ENCODE peak calls at places on chromosomes 13 and 19, in four cellular contexts. G is CD4-positive, alpha-beta T cell; V is heart left ventricle; S is heart right ventricle. L is an unnamed sample.

GRCh38 chr13:74767031-74767430 is 632.8 kb upstream of the KLF12 start:
- DNase-seq in S (no peak), G (no peak), V (peak), L (no peak)

GRCh38 chr19:44767295-44768180 is 10.2 kb upstream of the CBLC start:
- DNase-seq in S (no peak), G (no peak), V (peak), L (no peak)

GRCh38 chr13:49635599-49636433 is 7.5 kb downstream of the ARL11 start:
- DNase-seq in V (no peak), G (no peak), S (peak), L (no peak)

GRCh38 chr19:18490719-18491118 is 31.2 kb downstream of the ELL start:
- DNase-seq in S (no peak), V (no peak), G (no peak), L (no peak)

GRCh38 chr13:33287142-33287882 is 1.8 kb upstream of the STARD13 start:
- DNase-seq in V (no peak), G (no peak), S (no peak), L (no peak)

GRCh38 chr19:1698636-1699035 is 46.2 kb upstream of the TCF3 start:
- DNase-seq in S (no peak), V (no peak), G (no peak), L (no peak)

GRCh38 chr19:58407658-58408151 is 744 bp upstream of the ZNF584 start:
- DNase-seq in S (no peak), V (no peak), G (no peak), L (no peak)

GRCh38 chr13:27259831-27260230 is 8.5 kb downstream of the RPL21 start:
- DNase-seq in S (no peak), V (no peak), G (no peak), L (no peak)

GRCh38 chr13:52161193-52161646 is 1.8 kb upstream of the NEK3 start:
- DNase-seq in V (no peak), G (no peak), S (no peak), L (no peak)

GRCh38 chr13:97384366-97384765 is 49.6 kb upstream of the RAP2A start:
- DNase-seq in G (no peak), V (no peak), S (no peak), L (no peak)

GRCh38 chr19:6580313-6580712 is 10.6 kb downstream of the CD70 start:
- DNase-seq in G (no peak), V (no peak), S (no peak), L (no peak)

GRCh38 chr19:46384396-46384795 is 29.0 kb downstream of the CCDC8 start:
- DNase-seq in S (peak), G (no peak), V (peak), L (no peak)

GRCh38 chr19:51131780-51132680 is 7.3 kb downstream of the SIGLEC9 start:
- DNase-seq in V (peak), G (no peak), S (peak), L (no peak)

GRCh38 chr13:28609936-28610335 is 49.0 kb upstream of the POMP start:
- DNase-seq in G (no peak), S (no peak), V (no peak), L (no peak)

GRCh38 chr13:21541980-21542379 is 62.0 kb downstream of the MICU2 start:
- DNase-seq in S (no peak), G (no peak), V (no peak), L (no peak)

GRCh38 chr13:21934309-21934708 is 263.4 kb downstream of the FGF9 start:
- DNase-seq in G (no peak), V (no peak), S (no peak), L (no peak)

GRCh38 chr13:21016487-21016886 is 44.9 kb downstream of the LATS2 start:
- DNase-seq in V (no peak), G (no peak), S (no peak), L (no peak)

DNA sequence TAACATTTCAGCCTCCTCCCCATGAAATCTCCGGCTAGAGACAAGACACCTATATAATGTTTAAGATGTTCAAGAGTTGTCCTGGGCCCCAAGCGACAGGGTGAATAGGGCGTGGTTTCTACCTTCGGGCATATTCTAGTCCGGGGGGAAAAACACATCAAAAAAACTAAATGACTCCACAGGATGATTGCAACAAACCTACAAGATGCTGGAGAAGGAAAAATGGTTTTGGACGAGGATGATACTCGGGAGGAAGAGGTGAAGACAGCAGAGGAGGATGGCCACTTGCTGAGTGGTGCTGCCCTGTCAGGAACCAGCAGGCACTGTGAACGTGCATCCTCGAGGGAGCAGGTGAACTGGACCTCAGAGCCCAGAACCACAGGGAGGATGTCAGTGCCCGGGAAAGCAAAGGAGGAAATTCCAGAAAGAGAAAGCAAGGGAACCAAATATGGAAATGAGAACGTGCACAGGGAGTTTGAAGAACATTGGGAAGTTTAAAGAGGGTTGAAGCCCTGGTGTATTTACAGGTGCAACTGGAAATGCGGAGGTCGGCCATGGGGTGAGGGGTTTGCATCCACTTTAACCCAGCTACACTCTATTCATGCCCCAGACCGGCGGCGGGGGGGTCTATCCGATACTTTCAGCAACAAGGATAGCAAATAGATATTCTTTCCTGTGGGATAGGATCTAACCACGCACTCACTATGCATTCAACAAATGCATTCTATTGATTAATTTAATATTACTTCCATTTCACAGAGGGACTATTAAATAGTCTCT is 50.6 kb downstream of the COL4A1 start:
- DNase-seq in V (no peak), S (no peak), G (no peak), L (no peak)
- H3K27ac ChIP-seq in V (no peak), S (peak), G (no peak), L (no peak)

GRCh38 chr19:49489601-49490167 is 2.3 kb downstream of the RPL13A start:
- DNase-seq in G (no peak), S (no peak), V (no peak), L (no peak)

GRCh38 chr19:49490287-49491029 is 3.0 kb downstream of the RPL13A start:
- DNase-seq in V (no peak), G (no peak), S (no peak), L (no peak)

GRCh38 chr19:49491804-49492572 is 4.2 kb upstream of the RPS11 start:
- DNase-seq in S (no peak), V (no peak), G (no peak), L (no peak)

GRCh38 chr19:49492573-49493411 is 3.4 kb upstream of the RPS11 start:
- DNase-seq in S (no peak), G (no peak), V (no peak), L (no peak)

DNA sequence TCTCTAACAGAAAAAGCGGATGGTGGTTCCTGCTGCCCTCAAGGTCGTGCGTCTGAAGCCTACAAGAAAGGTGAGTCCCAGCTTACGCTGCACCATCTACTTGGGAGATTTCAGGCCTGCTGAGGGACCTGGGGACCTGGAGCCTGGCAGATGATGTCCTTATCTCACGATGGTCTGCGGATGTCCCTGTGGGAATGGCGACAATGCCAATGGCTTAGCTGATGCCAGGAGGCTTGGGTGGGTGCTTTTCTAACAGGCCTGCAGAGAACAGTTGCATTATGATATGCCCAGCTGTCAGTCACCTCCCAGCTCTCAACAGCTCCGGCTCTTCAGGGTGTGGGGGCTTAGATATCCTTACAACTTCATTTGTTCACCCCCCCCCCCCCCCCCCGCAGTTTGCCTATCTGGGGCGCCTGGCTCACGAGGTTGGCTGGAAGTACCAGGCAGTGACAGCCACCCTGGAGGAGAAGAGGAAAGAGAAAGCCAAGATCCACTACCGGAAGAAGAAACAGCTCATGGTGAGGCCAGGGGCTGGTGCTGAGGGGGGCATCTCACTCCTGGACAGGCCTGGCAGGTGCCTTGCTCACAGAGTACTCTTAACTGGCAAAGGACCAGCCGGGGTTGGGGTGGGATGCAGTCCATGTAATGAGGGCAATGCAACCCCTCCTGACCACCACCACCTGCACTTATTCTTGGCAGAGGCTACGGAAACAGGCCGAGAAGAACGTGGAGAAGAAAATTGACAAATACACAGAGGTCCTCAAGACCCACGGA is 3.8 kb downstream of the RPL13A start:
- DNase-seq in G (no peak), S (no peak), V (no peak), L (no peak)
- H3K27ac ChIP-seq in G (no peak), S (no peak), V (no peak), L (no peak)

DNA sequence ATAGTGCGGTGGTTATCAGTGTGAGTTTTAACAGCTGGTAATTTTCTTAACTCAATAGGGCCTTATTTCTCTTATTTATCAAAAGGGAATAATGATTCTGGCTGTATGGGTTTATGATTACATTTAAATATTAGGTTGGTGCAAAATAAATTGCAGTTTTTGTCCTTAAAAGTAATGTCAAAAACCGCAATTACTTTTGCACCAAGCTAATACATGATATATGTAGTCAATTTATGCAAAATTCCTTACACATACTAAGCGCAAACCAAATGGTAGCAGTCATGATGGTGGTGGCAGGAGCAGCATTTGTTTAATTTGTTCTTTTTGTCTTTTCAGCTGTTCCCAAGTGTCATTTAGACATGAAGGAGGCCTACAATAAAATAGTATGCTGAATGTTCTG is 1777.1 kb downstream of the OLFM4 start:
- DNase-seq in G (no peak), S (no peak), V (no peak), L (no peak)
- H3K27ac ChIP-seq in G (no peak), S (no peak), V (no peak), L (no peak)

GRCh38 chr19:15836595-15837398 is 21.3 kb upstream of the OR10H1 start:
- DNase-seq in V (peak), G (peak), S (peak), L (peak)
- H3K27ac ChIP-seq in V (peak), G (peak), S (peak), L (peak)

GRCh38 chr13:24215007-24215633 is 54.6 kb downstream of the SPATA13 start:
- DNase-seq in S (no peak), V (no peak), G (no peak), L (no peak)

GRCh38 chr13:24212254-24212653 is 51.7 kb downstream of the SPATA13 start:
- DNase-seq in G (no peak), V (no peak), S (no peak), L (no peak)

GRCh38 chr13:24212674-24213073 is 52.2 kb downstream of the SPATA13 start:
- DNase-seq in G (no peak), V (no peak), S (no peak), L (no peak)

GRCh38 chr13:24214528-24214927 is 54.0 kb downstream of the SPATA13 start:
- DNase-seq in V (no peak), G (no peak), S (no peak), L (no peak)

DNA sequence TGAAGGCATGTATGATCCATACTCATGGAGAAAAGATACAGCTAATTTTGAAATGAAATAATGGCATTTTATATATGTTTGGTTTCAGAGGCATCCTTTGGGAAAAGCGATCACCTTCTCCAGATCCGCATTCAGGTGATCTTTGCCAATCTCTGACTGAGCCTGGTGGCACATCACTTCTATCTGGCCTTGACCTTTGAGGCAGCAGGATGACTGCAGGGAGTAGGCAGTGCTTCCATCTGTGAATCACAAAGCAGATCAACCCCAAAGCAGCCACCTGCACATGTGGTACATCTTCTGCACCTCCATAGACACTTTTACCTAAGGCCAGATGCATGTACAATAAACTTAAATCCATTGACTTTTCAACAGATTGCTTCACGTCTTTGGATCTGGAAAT is 53.4 kb downstream of the SPATA13 start:
- DNase-seq in S (no peak), V (no peak), G (no peak), L (no peak)
- H3K27ac ChIP-seq in S (no peak), V (no peak), G (no peak), L (peak)